ENCODE peak calls at places on chromosome 9, in ten cellular contexts. H, A, K, P, U, Y, E, R, S and M are unnamed samples.

GRCh38 chr9:137611623-137612609 is 6.4 kb downstream of the ARRDC1 start:
- DNase-seq in H (peak; percentile 81), A (no peak), K (peak; percentile 66), P (no peak), U (no peak), Y (peak; percentile 97), E (no peak), R (peak; percentile 61), S (peak; percentile 84), M (peak; percentile 72)

GRCh38 chr9:68496356-68496755 is 44.3 kb downstream of the TMEM252 start:
- DNase-seq in H (peak; percentile 13), A (no peak), K (no peak), P (no peak), U (no peak), Y (no peak), E (no peak), R (no peak), S (no peak), M (no peak)

GRCh38 chr9:124652203-124652992 is 118.7 kb downstream of the NR6A1 start:
- DNase-seq in H (peak; percentile 94), A (no peak), K (peak; percentile 68), P (no peak), U (no peak), Y (peak; percentile 96), E (no peak), R (peak; percentile 69), S (peak; percentile 99), M (peak; percentile 71)

GRCh38 chr9:122127396-122127798 is 32.2 kb downstream of the NDUFA8 start:
- DNase-seq in H (no peak), A (no peak), K (no peak), P (no peak), U (no peak), Y (no peak), E (no peak), R (no peak), S (no peak), M (no peak)

GRCh38 chr9:70566743-70567142 is 152.3 kb upstream of the KLF9 start:
- DNase-seq in H (no peak), A (no peak), K (no peak), P (no peak), U (peak; percentile 72), Y (no peak), E (no peak), R (no peak), S (no peak), M (peak; percentile 71)

GRCh38 chr9:122332083-122332482 is 38.7 kb upstream of the PTGS1 start:
- DNase-seq in H (no peak), A (no peak), K (no peak), P (peak; percentile 83), U (peak; percentile 41), Y (no peak), E (no peak), R (no peak), S (no peak), M (no peak)

GRCh38 chr9:92094655-92095054 is 20.6 kb downstream of the SPTLC1 start:
- DNase-seq in H (peak; percentile 29), A (no peak), K (no peak), P (no peak), U (no peak), Y (no peak), E (no peak), R (no peak), S (peak; percentile 28), M (no peak)

GRCh38 chr9:35811364-35812024 is 568 bp downstream of the SPAG8 start:
- DNase-seq in H (peak; percentile 31), A (peak; percentile 46), K (peak; percentile 49), P (peak; percentile 44), U (no peak), Y (no peak), E (peak; percentile 55), R (peak; percentile 39), S (peak; percentile 7), M (no peak)

GRCh38 chr9:21995652-21996275 is 1.2 kb downstream of the CDKN2B-AS1 start:
- DNase-seq in H (peak; percentile 52), A (peak; percentile 49), K (peak; percentile 71), P (peak; percentile 64), U (peak; percentile 76), Y (no peak), E (peak; percentile 53), R (peak; percentile 62), S (peak; percentile 65), M (no peak)

GRCh38 chr9:77909306-77909705 is 122.3 kb downstream of the GNAQ start:
- DNase-seq in H (no peak), A (no peak), K (no peak), P (no peak), U (no peak), Y (no peak), E (no peak), R (no peak), S (no peak), M (no peak)

GRCh38 chr9:69931340-69931739 is 110.7 kb downstream of the CFAP95 start:
- DNase-seq in H (no peak), A (no peak), K (peak; percentile 29), P (peak; percentile 48), U (peak; percentile 56), Y (no peak), E (no peak), R (no peak), S (peak; percentile 6), M (no peak)

GRCh38 chr9:134629061-134629585 is 12.5 kb upstream of the COL5A1 start:
- DNase-seq in H (no peak), A (no peak), K (no peak), P (no peak), U (no peak), Y (no peak), E (peak; percentile 13), R (peak; percentile 1), S (no peak), M (no peak)

GRCh38 chr9:122128432-122129343 is 30.9 kb downstream of the NDUFA8 start:
- DNase-seq in H (no peak), A (peak; percentile 63), K (no peak), P (no peak), U (no peak), Y (no peak), E (peak; percentile 66), R (no peak), S (no peak), M (no peak)

GRCh38 chr9:126395439-126396212 is 69.0 kb downstream of the MVB12B start:
- DNase-seq in H (peak; percentile 71), A (no peak), K (peak; percentile 51), P (peak; percentile 56), U (no peak), Y (peak; percentile 78), E (no peak), R (peak; percentile 71), S (peak; percentile 74), M (peak; percentile 41)

GRCh38 chr9:123568691-123569342 is 212.8 kb downstream of the CRB2 start:
- DNase-seq in H (peak; percentile 76), A (peak; percentile 33), K (peak; percentile 67), P (peak; percentile 68), U (no peak), Y (no peak), E (peak; percentile 33), R (no peak), S (peak; percentile 60), M (no peak)

GRCh38 chr9:94553029-94553938 is 1.6 kb upstream of the PCAT7 start:
- DNase-seq in H (no peak), A (no peak), K (no peak), P (no peak), U (peak; percentile 45), Y (no peak), E (no peak), R (no peak), S (no peak), M (no peak)
- H3K4me3 ChIP-seq in H (no peak overlapping the region), A (no peak overlapping the region), K (no peak overlapping the region), P (no peak overlapping the region), U (peak overlapping the region; percentile 66), Y (no peak overlapping the region), E (no peak overlapping the region), R (no peak overlapping the region), S (no peak overlapping the region), M (no peak overlapping the region)

GRCh38 chr9:33893861-33894260 is 76.9 kb downstream of the UBE2R2 start:
- DNase-seq in H (no peak), A (no peak), K (no peak), P (no peak), U (no peak), Y (no peak), E (no peak), R (no peak), S (no peak), M (no peak)
- TF ChIP-seq CTCF in H (no peak), A (no peak), K (no peak), P (no peak), U (no peak), Y (no peak), E (no peak), R (no peak), S (no peak), M (no peak)

GRCh38 chr9:34653131-34653530 is 1.1 kb downstream of the IL11RA start:
- DNase-seq in H (peak; percentile 41), A (no peak), K (peak; percentile 74), P (peak; percentile 32), U (no peak), Y (no peak), E (no peak), R (no peak), S (peak; percentile 49), M (no peak)

GRCh38 chr9:34651286-34651685 is 699 bp upstream of the IL11RA start:
- DNase-seq in H (peak; percentile 72), A (no peak), K (peak; percentile 64), P (peak; percentile 20), U (no peak), Y (peak; percentile 60), E (peak; percentile 59), R (peak; percentile 70), S (peak; percentile 47), M (no peak)

GRCh38 chr9:34653610-34654072 is 1.7 kb downstream of the IL11RA start:
- DNase-seq in H (no peak), A (no peak), K (peak; percentile 71), P (peak; percentile 24), U (no peak), Y (no peak), E (no peak), R (no peak), S (no peak), M (no peak)

GRCh38 chr9:34651876-34652602 is at the start of gene IL11RA:
- DNase-seq in H (peak; percentile 86), A (peak; percentile 93), K (peak; percentile 91), P (peak; percentile 82), U (peak; percentile 95), Y (peak; percentile 79), E (peak; percentile 94), R (peak; percentile 91), S (peak; percentile 88), M (no peak)

GRCh38 chr9:34652608-34653007 is 623 bp downstream of the IL11RA start:
- DNase-seq in H (peak; percentile 26), A (no peak), K (peak; percentile 31), P (no peak), U (no peak), Y (no peak), E (no peak), R (no peak), S (no peak), M (no peak)
- H3K4me3 ChIP-seq in H (peak overlapping the region; percentile 54), A (peak overlapping the region; percentile 72), K (peak overlapping the region; percentile 25), P (no peak overlapping the region), U (no peak overlapping the region), Y (no peak overlapping the region), E (peak overlapping the region; percentile 46), R (no peak overlapping the region), S (no peak overlapping the region), M (peak overlapping the region; percentile 32)

DNA sequence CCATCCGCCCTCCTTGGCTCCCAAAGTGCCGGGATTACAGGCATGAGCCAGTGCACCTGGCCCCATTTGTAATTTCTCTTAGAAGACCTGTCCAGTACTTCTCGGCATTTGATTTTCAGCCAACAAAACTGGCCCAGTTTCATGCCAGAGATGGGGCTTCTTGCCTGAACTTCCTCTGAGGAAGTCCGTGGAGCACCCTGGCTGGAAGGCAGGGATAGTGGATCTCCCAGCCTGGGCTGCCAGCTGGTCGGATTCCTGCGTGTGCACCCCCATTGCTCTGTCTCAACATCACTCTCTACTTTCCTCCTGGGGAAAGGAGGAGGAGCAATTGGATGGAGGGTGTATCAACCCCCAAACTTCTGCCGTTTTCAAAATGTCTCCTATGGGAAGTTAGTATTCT is 39.0 kb downstream of the FAM78A start:
- DNase-seq in H (no peak), A (no peak), K (no peak), P (peak; percentile 83), U (no peak), Y (no peak), E (no peak), R (no peak), S (no peak), M (no peak)
- TF ChIP-seq CTCF in H (no peak), A (no peak), K (no peak), P (no peak), U (no peak), Y (no peak), E (no peak), R (no peak), S (no peak), M (no peak)